ENCODE peak calls at places on chromosomes 3 and 15, in five cellular contexts. D, M, C, F and H are unnamed samples.

GRCh38 chr3:160758929-160759577 is 3.0 kb downstream of the PPM1L start:
- DNase-seq in D (no peak), M (no peak), C (no peak), F (no peak), H (no peak)

GRCh38 chr3:145915787-145916186 is 245.2 kb downstream of the PLOD2 start:
- DNase-seq in D (no peak), M (no peak), C (no peak), F (no peak), H (no peak)

GRCh38 chr3:50724831-50725230 is 50.1 kb downstream of the DOCK3 start:
- DNase-seq in D (no peak), M (no peak), C (no peak), F (no peak), H (no peak)

GRCh38 chr15:29032229-29032625 is 146.5 kb downstream of the APBA2 start:
- DNase-seq in D (no peak), M (no peak), C (no peak), F (no peak), H (no peak)

GRCh38 chr3:50378757-50379156 is 19.4 kb upstream of the TMEM115 start:
- DNase-seq in D (no peak), M (no peak), C (no peak), F (no peak), H (no peak)

GRCh38 chr3:139319428-139320402 is 24.1 kb upstream of the MRPS22 start:
- DNase-seq in D (peak; percentile 63), M (no peak), C (no peak), F (peak; percentile 67), H (no peak)

GRCh38 chr3:3448468-3448867 is 269.0 kb upstream of the CRBN start:
- DNase-seq in D (no peak), M (no peak), C (no peak), F (no peak), H (no peak)

GRCh38 chr3:99565316-99565715 is 73.1 kb upstream of the COL8A1 start:
- DNase-seq in D (no peak), M (no peak), C (no peak), F (no peak), H (no peak)

GRCh38 chr15:68304611-68305337 is 27.2 kb downstream of the FEM1B start:
- DNase-seq in D (peak; percentile 52), M (peak; percentile 38), C (no peak), F (no peak), H (peak; percentile 15)

GRCh38 chr15:100932676-100933348 is 13.7 kb downstream of the LRRK1 start:
- DNase-seq in D (no peak), M (no peak), C (no peak), F (no peak), H (no peak)

GRCh38 chr15:30933293-30933692 is 29.6 kb downstream of the FAN1 start:
- DNase-seq in D (no peak), M (peak; percentile 41), C (no peak), F (no peak), H (no peak)

GRCh38 chr15:38560456-38560926 is 4.1 kb downstream of the RASGRP1 start:
- DNase-seq in D (no peak), M (no peak), C (no peak), F (no peak), H (no peak)

GRCh38 chr15:62920569-62921502 is 121.7 kb upstream of the TPM1 start:
- DNase-seq in D (no peak), M (no peak), C (no peak), F (no peak), H (peak; percentile 79)

GRCh38 chr3:44050867-44051266 is 190.8 kb upstream of the TOPAZ1 start:
- DNase-seq in D (no peak), M (no peak), C (no peak), F (no peak), H (no peak)

GRCh38 chr3:43755511-43756200 is 64.9 kb downstream of the ABHD5 start:
- DNase-seq in D (no peak), M (no peak), C (no peak), F (no peak), H (no peak)

GRCh38 chr15:25248583-25249235 is 190.1 kb downstream of the UBE3A start:
- DNase-seq in D (no peak), M (no peak), C (peak; percentile 29), F (no peak), H (peak; percentile 61)

GRCh38 chr15:48966595-48967301 is 3.0 kb upstream of the SHC4 start:
- DNase-seq in D (no peak), M (no peak), C (no peak), F (no peak), H (no peak)

GRCh38 chr3:90024986-90025385 is 917.6 kb downstream of the EPHA3 start:
- DNase-seq in D (no peak), M (no peak), C (no peak), F (no peak), H (no peak)

GRCh38 chr3:171699611-171700010 is 110.7 kb downstream of the PLD1 start:
- DNase-seq in D (no peak), M (no peak), C (no peak), F (no peak), H (no peak)

GRCh38 chr3:123157598-123158287 is 44.0 kb upstream of the SEC22A start:
- DNase-seq in D (no peak), M (no peak), C (no peak), F (no peak), H (no peak)

GRCh38 chr3:24315991-24316390 is 178.7 kb downstream of the THRB start:
- DNase-seq in D (no peak), M (no peak), C (no peak), F (no peak), H (no peak)

GRCh38 chr15:67303490-67304363 is 49.1 kb downstream of the IQCH start:
- DNase-seq in D (peak; percentile 57), M (peak; percentile 55), C (no peak), F (peak; percentile 11), H (no peak)

GRCh38 chr15:85551221-85551832 is 170.9 kb downstream of the AKAP13 start:
- DNase-seq in D (no peak), M (no peak), C (no peak), F (no peak), H (no peak)

GRCh38 chr15:74201656-74202420 is 749 bp downstream of the STRA6 start:
- DNase-seq in D (no peak), M (peak; percentile 69), C (no peak), F (no peak), H (no peak)

GRCh38 chr3:56915969-56916586 is 114.3 kb upstream of the ARHGEF3 start:
- DNase-seq in D (peak; percentile 41), M (no peak), C (no peak), F (no peak), H (no peak)

GRCh38 chr3:16533928-16534913 is 20.7 kb upstream of the RFTN1 start:
- DNase-seq in D (peak; percentile 57), M (no peak), C (no peak), F (no peak), H (no peak)

GRCh38 chr3:61777483-61777882 is 216.1 kb downstream of the PTPRG start:
- DNase-seq in D (no peak), M (no peak), C (no peak), F (no peak), H (no peak)

GRCh38 chr3:37765591-37766219 is 96.0 kb upstream of the CTDSPL start:
- DNase-seq in D (peak; percentile 47), M (no peak), C (no peak), F (no peak), H (peak; percentile 75)

GRCh38 chr3:170424879-170425278 is 6.2 kb downstream of the CLDN11 start:
- DNase-seq in D (no peak), M (no peak), C (no peak), F (no peak), H (no peak)

GRCh38 chr15:101010781-101011180 is 91.6 kb downstream of the LRRK1 start:
- DNase-seq in D (no peak), M (no peak), C (no peak), F (no peak), H (no peak)

DNA sequence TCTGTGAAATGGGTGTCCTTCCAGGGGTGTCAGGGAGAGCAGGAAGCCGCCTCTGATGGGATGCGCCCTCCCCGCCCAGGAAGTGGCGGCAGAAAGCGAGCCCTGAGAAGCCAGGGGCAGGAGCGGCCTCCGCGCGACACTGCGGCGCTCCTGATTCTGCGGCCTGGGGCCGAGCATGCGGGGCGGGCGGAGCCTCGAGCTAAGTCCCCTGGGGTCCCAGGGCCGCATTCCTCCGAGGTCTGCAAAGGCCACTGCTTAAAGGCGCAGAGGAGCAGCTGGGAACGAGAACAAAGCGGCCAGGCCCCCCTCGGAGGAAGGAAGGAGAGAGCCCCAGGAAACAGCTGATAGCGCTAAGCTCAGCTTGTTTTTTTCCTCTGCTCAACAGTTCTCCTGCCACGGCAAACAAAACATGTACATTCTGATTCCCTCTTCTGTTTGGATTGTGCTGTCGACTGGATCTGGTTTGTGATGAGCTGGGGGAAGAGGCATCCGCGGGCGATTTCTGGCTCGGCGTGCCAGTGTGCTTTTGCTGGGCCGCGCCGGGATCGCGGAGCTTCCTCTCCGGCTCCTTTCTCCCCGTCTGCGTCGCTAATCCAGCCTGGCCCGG is 34.1 kb downstream of the GRK7 start:
- DNase-seq in D (peak; percentile 96), M (no peak), C (peak; percentile 88), F (peak; percentile 80), H (peak; percentile 71)
- H3K27ac ChIP-seq in D (peak overlapping the region; percentile 73), M (no peak overlapping the region), C (peak overlapping the region; percentile 67), F (no peak overlapping the region), H (peak overlapping the region; percentile 73)

GRCh38 chr15:45635191-45635638 is 386 bp downstream of the SQOR start:
- DNase-seq in D (peak; percentile 55), M (no peak), C (peak; percentile 86), F (no peak), H (peak; percentile 85)
- H3K27ac ChIP-seq in D (no peak overlapping the region), M (peak overlapping the region; percentile 95), C (peak overlapping the region; percentile 66), F (no peak overlapping the region), H (peak overlapping the region; percentile 96)

GRCh38 chr3:134446800-134447199 is 39.0 kb downstream of the ANAPC13 start:
- DNase-seq in D (no peak), M (no peak), C (no peak), F (no peak), H (no peak)

GRCh38 chr3:134445095-134445494 is 40.7 kb downstream of the ANAPC13 start:
- DNase-seq in D (no peak), M (no peak), C (no peak), F (no peak), H (no peak)

GRCh38 chr3:134448664-134449063 is 37.1 kb downstream of the ANAPC13 start:
- DNase-seq in D (no peak), M (no peak), C (no peak), F (no peak), H (no peak)

GRCh38 chr3:134447371-134447770 is 38.4 kb downstream of the ANAPC13 start:
- DNase-seq in D (no peak), M (no peak), C (no peak), F (no peak), H (no peak)

GRCh38 chr3:134445631-134446030 is 40.2 kb downstream of the ANAPC13 start:
- DNase-seq in D (no peak), M (no peak), C (no peak), F (no peak), H (no peak)
- H3K27ac ChIP-seq in D (no peak overlapping the region), M (no peak overlapping the region), C (no peak overlapping the region), F (no peak overlapping the region), H (peak overlapping the region; percentile 60)

DNA sequence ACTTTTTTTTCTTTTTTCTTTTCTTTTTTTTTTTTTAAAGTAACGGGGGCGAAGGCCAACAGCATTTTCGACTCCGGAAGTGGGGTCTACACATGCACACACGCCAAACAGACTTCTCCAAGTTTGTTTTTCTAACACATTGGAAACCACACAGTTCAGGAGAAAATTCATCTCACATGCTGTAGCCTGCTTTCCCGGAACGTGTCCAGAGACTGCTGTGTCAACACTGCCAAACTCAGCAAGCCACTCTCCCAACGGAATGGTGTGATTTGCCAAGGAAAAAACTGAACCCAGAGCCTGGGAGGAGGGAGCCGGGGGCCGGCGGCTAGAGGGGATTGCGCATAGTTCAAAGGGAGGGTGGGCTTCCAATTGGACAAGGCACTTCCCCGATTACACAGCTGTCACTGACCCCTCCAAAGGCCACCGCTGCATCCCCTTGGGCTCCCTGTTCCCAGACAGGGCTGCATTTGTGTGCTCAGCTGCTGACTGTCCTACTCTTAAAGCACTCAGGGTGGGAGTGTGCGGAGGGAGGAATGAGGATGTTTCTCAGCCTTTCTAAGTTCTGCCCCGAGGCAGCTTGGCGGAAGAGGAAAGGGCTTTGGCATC is 256.1 kb downstream of the ZNF621 start:
- DNase-seq in D (no peak), M (no peak), C (peak; percentile 76), F (no peak), H (peak; percentile 61)
- H3K27ac ChIP-seq in D (no peak overlapping the region), M (peak overlapping the region; percentile 88), C (peak overlapping the region; percentile 70), F (no peak overlapping the region), H (peak overlapping the region; percentile 82)